ENCODE peak calls at places on chromosomes 13 and 19, in eight cellular contexts. L is cardiac fibroblast, O is H1, T is heart left ventricle, Z is GM12864, Q is ascending aorta, X is astrocyte, I is GM10248. P is an unnamed sample.

GRCh38 chr13:49082653-49083536 is 107.2 kb downstream of the FNDC3A start:
- DNase-seq in L (peak; percentile 66), O (no peak), T (no peak), Z (peak; percentile 49), Q (no peak), X (peak; percentile 85), I (peak; percentile 45), P (peak; percentile 81)

GRCh38 chr19:3638208-3639193 is 11.9 kb upstream of the CACTIN start:
- DNase-seq in L (no peak), O (no peak), T (no peak), Z (no peak), Q (no peak), X (no peak), I (no peak), P (no peak)

GRCh38 chr13:58238972-58239773 is 607.6 kb downstream of the PCDH17 start:
- DNase-seq in L (no peak), O (no peak), T (no peak), Z (no peak), Q (no peak), X (no peak), I (no peak), P (no peak)

GRCh38 chr13:94327318-94327717 is 152.2 kb downstream of the DCT start:
- DNase-seq in L (no peak), O (no peak), T (no peak), Z (peak; percentile 82), Q (no peak), X (peak; percentile 48), I (peak; percentile 40), P (no peak)

GRCh38 chr13:108276060-108276459 is 6.5 kb downstream of the TNFSF13B start:
- DNase-seq in L (peak; percentile 70), O (no peak), T (no peak), Z (no peak), Q (no peak), X (no peak), I (no peak), P (no peak)

GRCh38 chr13:23991119-23991518 is 93.8 kb upstream of the C1QTNF9B start:
- DNase-seq in L (no peak), O (no peak), T (no peak), Z (no peak), Q (no peak), X (peak; percentile 25), I (no peak), P (no peak)

GRCh38 chr13:80408270-80408669 is 67.3 kb upstream of the SPRY2 start:
- DNase-seq in L (no peak), O (no peak), T (no peak), Z (no peak), Q (no peak), X (no peak), I (no peak), P (no peak)

GRCh38 chr13:39840201-39840600 is 184.7 kb downstream of the COG6 start:
- DNase-seq in L (no peak), O (no peak), T (no peak), Z (no peak), Q (no peak), X (no peak), I (no peak), P (no peak)

GRCh38 chr19:4722671-4723464 is 774 bp downstream of the DPP9 start:
- DNase-seq in L (peak; percentile 89), O (no peak), T (no peak), Z (no peak), Q (no peak), X (peak; percentile 58), I (peak; percentile 53), P (no peak)

GRCh38 chr13:27005976-27006518 is 165.6 kb downstream of the USP12 start:
- DNase-seq in L (no peak), O (no peak), T (no peak), Z (no peak), Q (no peak), X (no peak), I (no peak), P (no peak)

GRCh38 chr13:40315416-40316064 is 350.9 kb downstream of the FOXO1 start:
- DNase-seq in L (peak; percentile 49), O (no peak), T (no peak), Z (no peak), Q (no peak), X (no peak), I (no peak), P (no peak)

GRCh38 chr19:9362905-9363304 is at the start of gene ZNF177:
- DNase-seq in L (peak; percentile 3), O (no peak), T (no peak), Z (no peak), Q (no peak), X (peak; percentile 31), I (no peak), P (no peak)

GRCh38 chr13:48491423-48492122 is 41.3 kb downstream of the RCBTB2 start:
- DNase-seq in L (no peak), O (no peak), T (no peak), Z (no peak), Q (no peak), X (no peak), I (no peak), P (no peak)

GRCh38 chr19:38191747-38192146 is 32.3 kb downstream of the DPF1 start:
- DNase-seq in L (no peak), O (no peak), T (no peak), Z (no peak), Q (no peak), X (no peak), I (no peak), P (no peak)

GRCh38 chr19:47674548-47674947 is 38.7 kb upstream of the EHD2 start:
- DNase-seq in L (no peak), O (no peak), T (peak; percentile 12), Z (no peak), Q (no peak), X (no peak), I (no peak), P (no peak)

GRCh38 chr13:65217459-65217858 is 2012.7 kb downstream of the PCDH9 start:
- DNase-seq in L (no peak), O (no peak), T (no peak), Z (no peak), Q (no peak), X (no peak), I (no peak), P (no peak)

GRCh38 chr19:52492201-52492960 is 35.1 kb upstream of the ZNF808 start:
- DNase-seq in L (no peak), O (peak; percentile 94), T (no peak), Z (no peak), Q (no peak), X (no peak), I (no peak), P (no peak)

GRCh38 chr19:49746206-49746958 is 16.7 kb downstream of the TSKS start:
- DNase-seq in L (peak; percentile 39), O (peak; percentile 97), T (peak; percentile 79), Z (no peak), Q (no peak), X (peak; percentile 17), I (peak; percentile 38), P (no peak)

GRCh38 chr13:86946734-86947133 is 724.4 kb upstream of the SLITRK5 start:
- DNase-seq in L (no peak), O (no peak), T (no peak), Z (no peak), Q (no peak), X (no peak), I (no peak), P (no peak)
- TF ChIP-seq CTCF in L (no peak), O (peak; percentile 10), T (no peak), Z (no peak), Q (no peak), X (no peak), I (no peak), P (no peak)

DNA sequence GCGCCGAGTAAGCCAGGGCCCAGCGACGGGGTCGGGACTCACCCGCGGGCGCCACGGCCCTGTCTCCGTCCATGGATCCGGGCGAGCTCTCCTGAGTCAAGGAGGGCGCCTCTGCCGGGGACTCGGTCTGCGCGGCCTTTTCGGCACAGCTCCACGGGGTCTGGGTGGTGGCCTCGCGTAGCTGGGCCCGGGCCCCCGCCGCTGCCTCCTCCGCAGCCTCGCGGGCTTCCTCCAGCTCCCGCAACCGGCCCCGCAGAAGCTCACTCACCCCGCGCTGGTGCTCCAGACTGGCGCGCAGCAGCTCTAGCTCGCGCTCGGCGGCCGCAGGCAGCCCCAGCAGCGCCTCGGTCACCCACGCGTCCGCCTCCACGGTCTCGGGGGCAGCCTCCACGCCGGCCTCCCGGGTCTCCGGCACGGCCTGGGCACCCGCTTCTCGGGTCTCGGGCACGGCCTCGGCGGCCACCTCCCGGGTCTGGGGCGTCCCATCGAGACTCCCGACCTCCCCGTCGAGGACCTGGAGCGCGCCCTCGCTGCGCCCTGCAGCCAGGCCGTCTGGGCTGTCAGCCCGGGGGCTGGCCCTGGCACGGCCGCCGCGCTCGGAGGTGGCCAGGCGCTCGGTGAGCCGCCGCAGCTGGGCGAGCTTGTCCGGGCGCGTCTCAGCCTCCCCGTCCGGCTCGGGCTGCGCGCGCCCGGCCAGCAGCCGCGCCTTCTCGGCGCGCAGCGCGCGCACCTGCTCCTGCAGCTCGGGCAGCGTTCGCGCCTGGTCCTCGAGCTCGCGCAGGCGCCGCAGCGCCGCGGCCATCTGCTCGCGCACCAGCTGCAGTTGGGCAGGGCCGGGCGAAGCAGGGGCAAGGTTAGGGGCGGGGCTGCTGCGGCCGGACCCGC is 8.4 kb downstream of the KANK3 start:
- DNase-seq in L (peak; percentile 68), O (peak; percentile 83), T (peak; percentile 76), Z (no peak), Q (no peak), X (peak; percentile 58), I (peak; percentile 62), P (no peak)
- TF ChIP-seq CTCF in L (no peak), O (no peak), T (no peak), Z (no peak), Q (no peak), X (no peak), I (no peak), P (no peak)

DNA sequence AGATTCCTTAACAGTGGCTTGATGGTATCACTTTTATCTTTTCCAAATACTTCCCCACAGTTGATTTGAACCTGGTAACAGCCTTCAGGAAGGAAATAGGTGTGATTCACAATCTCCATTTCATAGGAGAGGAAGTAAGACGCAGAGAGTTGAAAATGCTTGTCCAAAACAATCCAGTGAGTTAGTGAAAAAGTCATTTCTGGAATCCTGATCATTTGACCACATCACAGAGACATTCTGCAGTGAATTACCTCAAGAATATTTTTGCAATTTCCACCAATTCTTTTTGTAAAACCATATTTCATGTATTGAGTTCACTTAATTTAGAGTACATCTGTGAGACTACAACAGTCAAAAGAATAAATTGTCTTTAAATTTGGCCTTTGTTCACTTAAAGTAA is 292.8 kb downstream of the DCLK1 start:
- DNase-seq in L (peak; percentile 68), O (no peak), T (no peak), Z (no peak), Q (no peak), X (peak; percentile 96), I (no peak), P (peak; percentile 65)
- TF ChIP-seq CTCF in L (no peak), O (no peak), T (no peak), Z (no peak), Q (no peak), X (no peak), I (no peak), P (no peak)

DNA sequence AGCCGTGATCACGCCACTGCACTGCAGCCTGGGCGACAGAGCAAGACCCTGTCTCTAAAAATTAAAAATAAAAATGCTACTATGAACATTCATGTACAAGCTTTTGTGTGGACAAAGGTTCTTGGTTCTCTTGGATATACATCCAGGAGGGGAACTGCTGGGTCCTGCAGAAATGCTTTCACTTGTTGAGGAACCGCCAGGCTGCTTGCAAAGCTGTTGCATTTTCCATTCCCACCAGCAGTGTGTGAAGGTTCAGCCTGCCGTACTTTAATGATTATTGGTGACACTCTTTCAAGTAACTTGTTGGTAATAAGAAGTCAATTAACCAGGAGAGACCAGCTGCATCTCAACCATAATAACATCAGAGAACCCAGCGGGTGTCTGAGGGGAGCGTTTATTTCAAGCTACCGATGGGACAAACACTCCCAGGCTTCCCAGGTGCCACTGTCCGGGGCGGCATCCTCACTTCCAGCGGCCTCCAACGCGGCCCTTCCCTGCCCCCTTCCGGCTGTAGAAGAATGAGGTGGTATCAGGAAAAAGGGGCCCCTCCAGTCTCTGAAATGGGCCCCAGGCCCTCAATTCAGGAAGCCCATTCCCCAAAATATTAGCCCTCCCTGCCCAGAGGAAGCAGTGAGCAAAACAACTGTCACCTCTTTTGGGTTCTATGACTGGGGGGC is 15.2 kb upstream of the PPP1R12C start:
- DNase-seq in L (no peak), O (no peak), T (no peak), Z (no peak), Q (no peak), X (no peak), I (peak; percentile 35), P (no peak)
- TF ChIP-seq CTCF in L (no peak), O (no peak), T (no peak), Z (peak; percentile 26), Q (peak; percentile 6), X (no peak), I (no peak), P (no peak)

P was measured in HFFc6.